ENCODE peak calls at places on chromosomes 6 and 20, in nine cellular contexts. One of them, this sample, is unnamed. For H3K9me3, the result is how much of the 10 kb centered on the place peaks cover.

GRCh38 chr6:169293196-169293595 is 39.5 kb upstream of the THBS2 start:
- DNase-seq in Peyer's patch: no peak
- DNase-seq in A549: no peak
- DNase-seq in AG04450: no peak
- DNase-seq in hepatocyte: no peak
- DNase-seq in lung: no peak
- DNase-seq in ovary: no peak
- DNase-seq in OCI-LY7: no peak
- DNase-seq in lower lobe of right lung: no peak
- DNase-seq in this sample: no peak

GRCh38 chr6:108635505-108636226 is 74.9 kb downstream of the FOXO3 start:
- DNase-seq in Peyer's patch: no peak
- DNase-seq in A549: no peak
- DNase-seq in AG04450: no peak
- DNase-seq in hepatocyte: no peak
- DNase-seq in lung: peak
- DNase-seq in ovary: no peak
- DNase-seq in OCI-LY7: peak
- DNase-seq in lower lobe of right lung: peak
- DNase-seq in this sample: peak

GRCh38 chr6:34389034-34389433 is 3.4 kb downstream of the NUDT3 start:
- DNase-seq in Peyer's patch: no peak
- DNase-seq in A549: no peak
- DNase-seq in AG04450: no peak
- DNase-seq in hepatocyte: no peak
- DNase-seq in lung: no peak
- DNase-seq in ovary: no peak
- DNase-seq in OCI-LY7: no peak
- DNase-seq in lower lobe of right lung: no peak
- DNase-seq in this sample: no peak

GRCh38 chr6:93859964-93860363 is 440.6 kb upstream of the EPHA7 start:
- DNase-seq in Peyer's patch: no peak
- DNase-seq in A549: no peak
- DNase-seq in AG04450: no peak
- DNase-seq in hepatocyte: no peak
- DNase-seq in lung: no peak
- DNase-seq in ovary: no peak
- DNase-seq in OCI-LY7: no peak
- DNase-seq in lower lobe of right lung: no peak
- DNase-seq in this sample: no peak

GRCh38 chr6:41696788-41697187 is 38.6 kb downstream of the TFEB start:
- DNase-seq in Peyer's patch: no peak
- DNase-seq in A549: no peak
- DNase-seq in AG04450: no peak
- DNase-seq in hepatocyte: no peak
- DNase-seq in lung: no peak
- DNase-seq in ovary: no peak
- DNase-seq in OCI-LY7: no peak
- DNase-seq in lower lobe of right lung: no peak
- DNase-seq in this sample: no peak

GRCh38 chr6:97778290-97779038 is 495.4 kb upstream of the MMS22L start:
- DNase-seq in Peyer's patch: no peak
- DNase-seq in A549: no peak
- DNase-seq in AG04450: no peak
- DNase-seq in hepatocyte: no peak
- DNase-seq in lung: no peak
- DNase-seq in ovary: no peak
- DNase-seq in OCI-LY7: no peak
- DNase-seq in lower lobe of right lung: no peak
- DNase-seq in this sample: no peak

GRCh38 chr20:24118781-24119175 is 130.2 kb upstream of the GGTLC1 start:
- DNase-seq in Peyer's patch: no peak
- DNase-seq in A549: no peak
- DNase-seq in AG04450: no peak
- DNase-seq in hepatocyte: no peak
- DNase-seq in lung: no peak
- DNase-seq in ovary: peak
- DNase-seq in OCI-LY7: no peak
- DNase-seq in lower lobe of right lung: no peak
- DNase-seq in this sample: no peak

GRCh38 chr20:63402178-63402859 is 41.2 kb upstream of the CHRNA4 start:
- DNase-seq in Peyer's patch: no peak
- DNase-seq in A549: no peak
- DNase-seq in AG04450: no peak
- DNase-seq in hepatocyte: no peak
- DNase-seq in lung: no peak
- DNase-seq in ovary: no peak
- DNase-seq in OCI-LY7: no peak
- DNase-seq in lower lobe of right lung: no peak
- DNase-seq in this sample: no peak

GRCh38 chr6:13724174-13724573 is 12.5 kb upstream of the RANBP9 start:
- DNase-seq in Peyer's patch: no peak
- DNase-seq in A549: no peak
- DNase-seq in AG04450: no peak
- DNase-seq in hepatocyte: peak
- DNase-seq in lung: no peak
- DNase-seq in ovary: no peak
- DNase-seq in OCI-LY7: no peak
- DNase-seq in lower lobe of right lung: no peak
- DNase-seq in this sample: no peak

GRCh38 chr6:126919947-126920346 is 198.5 kb upstream of the RSPO3 start:
- DNase-seq in Peyer's patch: no peak
- DNase-seq in A549: no peak
- DNase-seq in AG04450: peak
- DNase-seq in hepatocyte: peak
- DNase-seq in lung: no peak
- DNase-seq in ovary: no peak
- DNase-seq in OCI-LY7: no peak
- DNase-seq in lower lobe of right lung: no peak
- DNase-seq in this sample: no peak

GRCh38 chr6:126913658-126914057 is 204.8 kb upstream of the RSPO3 start:
- DNase-seq in Peyer's patch: no peak
- DNase-seq in A549: no peak
- DNase-seq in AG04450: no peak
- DNase-seq in hepatocyte: no peak
- DNase-seq in lung: no peak
- DNase-seq in ovary: no peak
- DNase-seq in OCI-LY7: no peak
- DNase-seq in lower lobe of right lung: no peak
- DNase-seq in this sample: no peak

GRCh38 chr6:126909493-126909892 is 209.0 kb upstream of the RSPO3 start:
- DNase-seq in Peyer's patch: no peak
- DNase-seq in A549: no peak
- DNase-seq in AG04450: no peak
- DNase-seq in hepatocyte: no peak
- DNase-seq in lung: no peak
- DNase-seq in ovary: no peak
- DNase-seq in OCI-LY7: no peak
- DNase-seq in lower lobe of right lung: no peak
- DNase-seq in this sample: no peak

GRCh38 chr6:126914172-126914571 is 204.3 kb upstream of the RSPO3 start:
- DNase-seq in Peyer's patch: no peak
- DNase-seq in A549: no peak
- DNase-seq in AG04450: no peak
- DNase-seq in hepatocyte: no peak
- DNase-seq in lung: no peak
- DNase-seq in ovary: no peak
- DNase-seq in OCI-LY7: no peak
- DNase-seq in lower lobe of right lung: no peak
- DNase-seq in this sample: no peak
- H3K27ac ChIP-seq in Peyer's patch: no peak
- H3K27ac ChIP-seq in A549: no peak
- H3K27ac ChIP-seq in AG04450: no peak
- H3K27ac ChIP-seq in hepatocyte: no peak
- H3K27ac ChIP-seq in lung: no peak
- H3K27ac ChIP-seq in ovary: no peak
- H3K27ac ChIP-seq in OCI-LY7: no peak
- H3K27ac ChIP-seq in lower lobe of right lung: no peak
- H3K27ac ChIP-seq in this sample: no peak

GRCh38 chr20:44008806-44009678 is 94.4 kb downstream of the TOX2 start:
- DNase-seq in Peyer's patch: no peak
- DNase-seq in A549: no peak
- DNase-seq in AG04450: no peak
- DNase-seq in hepatocyte: no peak
- DNase-seq in lung: no peak
- DNase-seq in ovary: no peak
- DNase-seq in OCI-LY7: no peak
- DNase-seq in lower lobe of right lung: no peak
- DNase-seq in this sample: no peak
- TF ChIP-seq CTCF in Peyer's patch: no peak
- TF ChIP-seq CTCF in A549: no peak
- TF ChIP-seq CTCF in AG04450: no peak
- TF ChIP-seq CTCF in hepatocyte: no peak
- TF ChIP-seq CTCF in lung: no peak
- TF ChIP-seq CTCF in ovary: no peak
- TF ChIP-seq CTCF in OCI-LY7: no peak
- TF ChIP-seq CTCF in lower lobe of right lung: no peak
- TF ChIP-seq CTCF in this sample: no peak

DNA sequence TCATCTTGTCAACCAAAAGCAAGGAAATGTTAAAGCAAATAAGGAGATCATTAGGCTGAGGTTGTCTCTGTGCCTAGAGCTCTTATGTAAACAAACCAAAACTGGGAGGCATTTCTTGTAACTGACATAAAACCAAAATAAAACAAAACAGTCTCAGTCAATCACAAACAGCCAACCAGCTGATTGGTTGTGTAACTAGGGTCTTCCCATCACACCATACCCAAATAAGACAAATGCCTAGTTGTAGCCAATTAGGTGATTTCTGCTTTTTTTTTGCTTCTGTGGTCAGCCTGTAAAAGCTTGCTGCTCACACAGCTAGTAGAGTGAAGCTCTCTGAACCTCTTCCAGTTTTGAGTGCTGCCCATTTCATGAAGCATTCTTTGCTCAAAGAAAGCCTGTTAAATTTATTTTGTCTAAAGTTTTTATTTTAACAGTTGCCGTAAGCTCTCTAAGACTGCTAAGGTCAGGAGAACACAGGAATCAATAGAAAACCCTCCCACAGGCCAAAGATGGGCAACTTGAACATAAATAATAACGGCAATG is 8.9 kb upstream of the FITM2 start:
- DNase-seq in Peyer's patch: no peak
- DNase-seq in A549: no peak
- DNase-seq in AG04450: no peak
- DNase-seq in hepatocyte: no peak
- DNase-seq in lung: no peak
- DNase-seq in ovary: no peak
- DNase-seq in OCI-LY7: no peak
- DNase-seq in lower lobe of right lung: no peak
- DNase-seq in this sample: no peak
- H3K9me3 ChIP-seq in Peyer's patch: under half
- H3K9me3 ChIP-seq in A549: under half
- H3K9me3 ChIP-seq in AG04450: under half
- H3K9me3 ChIP-seq in hepatocyte: under half
- H3K9me3 ChIP-seq in lung: under half
- H3K9me3 ChIP-seq in ovary: under half
- H3K9me3 ChIP-seq in OCI-LY7: under half
- H3K9me3 ChIP-seq in lower lobe of right lung: under half
- H3K9me3 ChIP-seq in this sample: under half

DNA sequence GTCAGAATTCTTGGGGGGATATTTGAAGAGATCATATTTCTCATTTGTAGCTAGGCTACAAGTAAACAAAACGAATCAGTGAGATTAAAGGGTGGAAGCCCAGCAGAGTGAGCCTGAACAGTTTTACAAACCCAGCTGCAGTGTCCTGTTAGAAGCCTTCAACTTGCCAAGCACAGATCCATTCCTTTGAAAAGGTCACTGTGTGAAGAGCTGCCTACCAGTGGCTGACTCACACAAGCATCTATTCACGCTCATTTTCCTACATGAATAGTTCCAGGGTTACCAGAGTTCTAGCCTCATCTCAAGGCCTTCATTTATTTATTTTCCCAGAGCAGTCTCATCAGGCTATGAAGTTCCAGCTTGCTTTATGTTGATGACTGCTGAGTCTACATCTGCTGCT is 25.7 kb upstream of the MLIP start:
- DNase-seq in Peyer's patch: no peak
- DNase-seq in A549: no peak
- DNase-seq in AG04450: peak
- DNase-seq in hepatocyte: no peak
- DNase-seq in lung: no peak
- DNase-seq in ovary: no peak
- DNase-seq in OCI-LY7: no peak
- DNase-seq in lower lobe of right lung: no peak
- DNase-seq in this sample: no peak
- H3K27ac ChIP-seq in Peyer's patch: no peak
- H3K27ac ChIP-seq in A549: no peak
- H3K27ac ChIP-seq in AG04450: peak
- H3K27ac ChIP-seq in hepatocyte: no peak
- H3K27ac ChIP-seq in lung: no peak
- H3K27ac ChIP-seq in ovary: no peak
- H3K27ac ChIP-seq in OCI-LY7: no peak
- H3K27ac ChIP-seq in lower lobe of right lung: no peak
- H3K27ac ChIP-seq in this sample: no peak

DNA sequence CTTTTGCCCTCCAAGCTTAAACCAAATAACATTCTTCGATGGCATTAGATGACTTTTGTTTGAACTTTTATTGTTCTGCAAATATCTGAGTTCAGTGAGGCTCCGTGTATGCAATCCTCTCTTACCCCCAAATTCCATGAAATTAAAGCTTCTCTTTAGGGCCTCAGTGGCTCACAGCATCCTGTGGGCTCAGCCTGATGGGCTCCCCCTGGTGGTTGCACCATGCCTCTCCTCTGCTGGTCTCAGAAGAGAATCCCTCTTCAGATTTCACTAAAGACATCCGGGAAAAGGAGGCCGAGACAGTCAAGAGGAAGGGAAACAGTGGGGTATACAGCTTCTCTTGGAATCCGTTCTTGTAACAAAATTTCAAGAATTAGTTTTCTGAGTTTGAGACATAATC is 331.6 kb upstream of the NT5E start:
- DNase-seq in Peyer's patch: no peak
- DNase-seq in A549: no peak
- DNase-seq in AG04450: no peak
- DNase-seq in hepatocyte: no peak
- DNase-seq in lung: no peak
- DNase-seq in ovary: no peak
- DNase-seq in OCI-LY7: no peak
- DNase-seq in lower lobe of right lung: no peak
- DNase-seq in this sample: no peak
- TF ChIP-seq CTCF in Peyer's patch: no peak
- TF ChIP-seq CTCF in A549: no peak
- TF ChIP-seq CTCF in AG04450: peak
- TF ChIP-seq CTCF in hepatocyte: peak
- TF ChIP-seq CTCF in lung: no peak
- TF ChIP-seq CTCF in ovary: no peak
- TF ChIP-seq CTCF in OCI-LY7: peak
- TF ChIP-seq CTCF in lower lobe of right lung: no peak
- TF ChIP-seq CTCF in this sample: no peak

DNA sequence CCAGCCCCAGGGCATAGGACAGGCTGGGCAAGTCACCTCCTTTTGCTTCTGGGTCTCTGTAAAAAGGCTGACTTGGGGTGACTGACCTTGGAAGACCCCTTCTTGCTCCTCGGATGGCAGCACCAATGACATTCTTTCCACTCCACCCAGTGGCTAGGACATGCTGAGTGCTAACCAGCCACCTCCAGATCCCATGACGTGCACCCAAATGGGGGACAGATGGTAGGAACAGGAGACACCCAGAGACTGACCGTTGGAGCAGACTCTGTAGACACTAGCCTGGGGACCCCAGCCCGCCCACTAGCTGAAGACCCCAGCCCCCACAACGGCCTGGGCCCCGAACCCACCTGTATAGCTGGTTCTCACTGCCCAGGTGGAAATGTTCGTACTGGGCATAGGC is 38.3 kb downstream of the ANGPT4 start:
- DNase-seq in Peyer's patch: no peak
- DNase-seq in A549: no peak
- DNase-seq in AG04450: no peak
- DNase-seq in hepatocyte: no peak
- DNase-seq in lung: no peak
- DNase-seq in ovary: no peak
- DNase-seq in OCI-LY7: no peak
- DNase-seq in lower lobe of right lung: no peak
- DNase-seq in this sample: no peak
- H3K9me3 ChIP-seq in Peyer's patch: under half
- H3K9me3 ChIP-seq in A549: under half
- H3K9me3 ChIP-seq in AG04450: under half
- H3K9me3 ChIP-seq in hepatocyte: under half
- H3K9me3 ChIP-seq in lung: under half
- H3K9me3 ChIP-seq in ovary: under half
- H3K9me3 ChIP-seq in OCI-LY7: under half
- H3K9me3 ChIP-seq in lower lobe of right lung: under half
- H3K9me3 ChIP-seq in this sample: under half

This sample was measured in CD4-positive, alpha-beta T cell.